ENCODE peak calls at places on chromosome 14, in nine cellular contexts. I is ELR, B is NCI-H460, F is A172, U is mucosa of gallbladder, Q is hepatic stellate cell, T is Ammon's horn, R is HS-27A, L is amniotic stem cell. C is an unnamed sample.

GRCh38 chr14:90820958-90821357 is 4.7 kb upstream of the TTC7B start:
- DNase-seq in I (peak; percentile 86), B (no peak), F (peak; percentile 81), U (no peak), Q (no peak), T (peak; percentile 51), R (no peak), L (no peak), C (no peak)

GRCh38 chr14:102772781-102773570 is 4.3 kb upstream of the TRAF3 start:
- DNase-seq in I (peak; percentile 53), B (no peak), F (no peak), U (no peak), Q (no peak), T (no peak), R (no peak), L (no peak), C (no peak)

GRCh38 chr14:23580152-23580926 is 1.7 kb upstream of the JPH4 start:
- DNase-seq in I (no peak), B (no peak), F (no peak), U (no peak), Q (no peak), T (no peak), R (no peak), L (no peak), C (peak; percentile 37)

GRCh38 chr14:99129998-99130397 is 142.0 kb downstream of the BCL11B start:
- DNase-seq in I (no peak), B (no peak), F (no peak), U (peak; percentile 3), Q (no peak), T (no peak), R (no peak), L (no peak), C (peak; percentile 25)

GRCh38 chr14:73168274-73168673 is 32.0 kb downstream of the PSEN1 start:
- DNase-seq in I (no peak), B (no peak), F (no peak), U (no peak), Q (no peak), T (peak; percentile 91), R (no peak), L (no peak), C (no peak)

GRCh38 chr14:24251880-24252288 is 9.5 kb upstream of the TINF2 start:
- DNase-seq in I (peak; percentile 73), B (no peak), F (peak; percentile 55), U (no peak), Q (peak; percentile 79), T (no peak), R (no peak), L (no peak), C (peak; percentile 10)

GRCh38 chr14:101174980-101175606 is 271.6 kb upstream of the RTL1 start:
- DNase-seq in I (no peak), B (no peak), F (no peak), U (no peak), Q (no peak), T (no peak), R (no peak), L (no peak), C (no peak)

GRCh38 chr14:102472815-102473158 is 36.8 kb downstream of the ANKRD9 start:
- DNase-seq in I (no peak), B (no peak), F (no peak), U (no peak), Q (no peak), T (no peak), R (no peak), L (no peak), C (peak; percentile 68)

GRCh38 chr14:57297852-57298251 is 29.1 kb downstream of the AP5M1 start:
- DNase-seq in I (no peak), B (no peak), F (no peak), U (no peak), Q (no peak), T (no peak), R (no peak), L (no peak), C (no peak)

C was measured in sigmoid colon.